ENCODE peak calls at places on chromosomes 12 and 14, in eight cellular contexts. C is CD4-positive, alpha-beta memory T cell; Q is pancreas; S is psoas muscle; U is cardiac muscle cell; P is body of pancreas; G is gastrocnemius medialis; I is testis. K is an unnamed sample.

GRCh38 chr14:103808403-103809001 is 38.9 kb downstream of the PPP1R13B start:
- DNase-seq in G (peak; percentile 61), I (peak; percentile 82), C (peak; percentile 56), Q (peak; percentile 87), P (peak; percentile 83), S (peak; percentile 82), U (peak; percentile 85), K (peak; percentile 81)

GRCh38 chr14:78683206-78683605 is 513.0 kb downstream of the NRXN3 start:
- DNase-seq in Q (no peak), S (no peak), G (no peak), P (no peak), U (no peak), C (no peak), I (no peak), K (no peak)

GRCh38 chr12:80707830-80708534 is 548 bp downstream of the MYF6 start:
- DNase-seq in U (no peak), I (no peak), S (peak; percentile 67), C (no peak), P (no peak), Q (no peak), G (peak; percentile 44), K (no peak)

GRCh38 chr14:35531960-35532747 is 1.8 kb upstream of the INSM2 start:
- DNase-seq in C (no peak), G (no peak), U (no peak), Q (no peak), S (no peak), P (no peak), I (no peak), K (no peak)

GRCh38 chr14:64998455-64998931 is 11.8 kb downstream of the FNTB start:
- DNase-seq in S (no peak), P (no peak), I (no peak), G (no peak), C (no peak), Q (no peak), U (no peak), K (no peak)

GRCh38 chr14:99271288-99271941 is 582 bp downstream of the BCL11B start:
- DNase-seq in Q (no peak), G (no peak), I (no peak), C (no peak), S (no peak), P (no peak), U (no peak), K (no peak)

GRCh38 chr12:51863921-51864700 is 15.6 kb upstream of the FIGNL2 start:
- DNase-seq in C (no peak), U (peak; percentile 86), I (peak; percentile 43), G (no peak), P (no peak), S (peak; percentile 61), Q (no peak), K (peak; percentile 65)

GRCh38 chr12:84960918-84961317 is 48.3 kb upstream of the SLC6A15 start:
- DNase-seq in G (no peak), I (no peak), U (no peak), P (no peak), C (no peak), Q (no peak), S (no peak), K (no peak)

GRCh38 chr14:65821224-65821753 is 408.8 kb downstream of the FUT8 start:
- DNase-seq in S (no peak), C (no peak), U (no peak), G (no peak), I (no peak), Q (no peak), P (no peak), K (no peak)

GRCh38 chr14:51006781-51007211 is 62.5 kb upstream of the PYGL start:
- DNase-seq in C (no peak), S (peak; percentile 89), Q (no peak), P (peak; percentile 11), G (peak; percentile 92), U (no peak), I (no peak), K (no peak)

GRCh38 chr14:29370024-29370423 is 557.6 kb downstream of the PRKD1 start:
- DNase-seq in S (no peak), P (no peak), C (no peak), G (no peak), I (no peak), Q (no peak), U (no peak), K (no peak)

GRCh38 chr14:55221186-55221585 is 29.8 kb upstream of the DLGAP5 start:
- DNase-seq in C (no peak), Q (no peak), P (no peak), G (no peak), I (no peak), S (no peak), U (no peak), K (no peak)

GRCh38 chr14:24513009-24513408 is 4.9 kb upstream of the CMA1 start:
- DNase-seq in I (no peak), P (no peak), C (no peak), S (no peak), U (no peak), Q (no peak), G (no peak), K (no peak)

GRCh38 chr14:35879654-35880249 is 53.6 kb downstream of the BRMS1L start:
- DNase-seq in S (no peak), P (no peak), C (peak; percentile 6), U (peak; percentile 3), Q (no peak), I (no peak), G (no peak), K (no peak)

GRCh38 chr12:127819066-127819465 is 447.9 kb upstream of the TMEM132C start:
- DNase-seq in S (no peak), G (no peak), C (no peak), Q (no peak), P (no peak), I (no peak), U (no peak), K (no peak)

GRCh38 chr14:102746568-102747438 is 30.4 kb upstream of the TRAF3 start:
- DNase-seq in S (no peak), P (no peak), I (no peak), C (no peak), U (no peak), Q (no peak), G (no peak), K (no peak)

GRCh38 chr12:112347521-112347920 is 34.7 kb downstream of the HECTD4 start:
- DNase-seq in S (no peak), C (no peak), U (peak; percentile 42), G (no peak), Q (no peak), I (no peak), P (no peak), K (no peak)

DNA sequence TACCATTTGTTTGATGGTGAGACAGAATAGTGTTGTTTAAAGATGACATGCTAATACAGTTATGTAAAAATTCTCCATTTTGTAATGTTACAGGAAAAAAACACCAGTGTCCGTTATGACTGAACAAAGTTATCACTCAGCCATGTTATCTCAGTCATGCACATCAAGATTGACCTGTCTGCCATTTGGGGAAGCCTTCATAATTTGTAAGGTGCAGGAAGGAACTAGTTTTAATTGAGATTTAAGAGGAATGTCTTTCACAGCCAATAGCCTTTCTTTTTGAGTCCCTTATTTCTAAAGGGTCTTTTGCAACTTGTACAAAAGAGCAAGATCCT is 432.2 kb downstream of the RAD51B start:
- DNase-seq in S (no peak), P (no peak), I (no peak), C (no peak), U (no peak), Q (no peak), G (no peak), K (no peak)
- H3K4me1 ChIP-seq in S (peaks cover 45% of the 10 kb centered on the region), P (peaks cover 49% of the 10 kb centered on the region), I (peaks cover 40% of the 10 kb centered on the region), C (peaks cover 48% of the 10 kb centered on the region), U (peaks cover 75% of the 10 kb centered on the region), Q (peaks cover 54% of the 10 kb centered on the region), G (peaks cover 33% of the 10 kb centered on the region), K (peaks cover 39% of the 10 kb centered on the region)

DNA sequence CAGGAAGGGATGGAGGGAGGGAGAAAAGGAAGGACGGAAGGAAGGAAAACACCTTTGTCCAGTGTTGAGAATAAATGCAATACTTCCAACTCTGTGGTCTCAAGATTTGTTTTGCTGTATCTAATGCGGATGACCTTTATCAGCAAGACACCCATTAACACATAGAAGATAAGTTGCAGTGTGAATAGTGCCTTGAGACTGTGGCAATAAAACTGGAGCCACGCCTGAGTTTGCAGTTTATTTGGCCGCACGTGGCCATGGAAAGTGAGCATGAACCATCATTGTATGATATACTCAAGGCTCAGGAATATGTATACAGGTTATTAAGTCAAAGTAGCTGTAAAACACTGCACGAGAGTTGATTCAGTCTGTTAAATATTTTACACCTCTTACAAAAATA is 113.6 kb upstream of the EEA1 start:
- DNase-seq in Q (no peak), G (no peak), C (no peak), U (no peak), I (no peak), P (no peak), S (no peak), K (no peak)
- H3K27ac ChIP-seq in Q (no peak overlapping the region), G (no peak overlapping the region), C (no peak overlapping the region), U (no peak overlapping the region), I (no peak overlapping the region), P (no peak overlapping the region), S (no peak overlapping the region), K (no peak overlapping the region)

GRCh38 chr12:39616251-39616650 is 3.4 kb downstream of the ABCD2 start:
- DNase-seq in G (no peak), P (no peak), S (no peak), U (no peak), I (no peak), C (no peak), Q (no peak), K (no peak)

GRCh38 chr12:39618701-39619100 is 902 bp downstream of the ABCD2 start:
- DNase-seq in S (no peak), I (no peak), C (no peak), G (no peak), P (no peak), Q (no peak), U (no peak), K (no peak)

GRCh38 chr12:39616666-39617065 is 2.9 kb downstream of the ABCD2 start:
- DNase-seq in I (no peak), C (no peak), Q (no peak), U (no peak), G (no peak), P (no peak), S (no peak), K (no peak)

GRCh38 chr12:39619316-39619659 is 315 bp downstream of the ABCD2 start:
- DNase-seq in G (no peak), S (no peak), P (no peak), C (no peak), I (no peak), U (no peak), Q (no peak), K (no peak)

GRCh38 chr12:39617887-39618286 is 1.7 kb downstream of the ABCD2 start:
- DNase-seq in C (no peak), Q (no peak), G (no peak), U (no peak), I (no peak), S (no peak), P (no peak), K (no peak)
- H3K4me1 ChIP-seq in C (peaks cover 47% of the 10 kb centered on the region), Q (no peaks in the 10 kb centered on the region), G (peaks cover 16% of the 10 kb centered on the region), U (peaks cover 4% of the 10 kb centered on the region), I (no peaks in the 10 kb centered on the region), S (peaks cover 5% of the 10 kb centered on the region), P (peaks cover 4% of the 10 kb centered on the region), K (peaks cover 8% of the 10 kb centered on the region)

DNA sequence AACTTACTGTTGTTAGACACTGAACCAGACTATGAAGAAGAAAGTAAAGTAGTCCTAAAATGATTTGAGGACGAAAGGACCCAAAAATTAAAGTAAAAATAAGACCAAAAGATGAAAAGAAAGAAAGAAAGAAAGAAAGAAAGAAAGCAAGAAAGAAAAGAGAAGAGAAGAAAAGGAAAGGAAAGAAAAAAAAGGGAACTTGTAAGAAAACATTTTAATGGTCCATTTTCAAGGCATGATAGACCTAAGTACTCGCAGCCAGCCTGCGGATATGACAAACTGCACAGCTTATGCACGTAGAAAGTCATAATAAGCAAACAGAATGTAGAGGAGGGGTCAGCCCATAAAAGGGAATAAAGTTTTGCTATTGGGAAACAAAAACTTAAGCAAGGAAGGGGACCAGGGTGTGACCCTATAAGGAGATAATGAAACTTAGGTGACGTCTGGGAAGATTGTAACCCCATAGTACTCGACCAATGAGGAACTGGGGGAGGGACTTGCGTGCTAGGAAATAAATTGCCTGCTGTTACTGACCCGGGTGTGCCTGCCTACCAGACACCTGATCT is 59.7 kb downstream of the APOBEC1 start:
- DNase-seq in S (no peak), C (no peak), U (no peak), Q (no peak), I (no peak), G (no peak), P (no peak), K (no peak)
- H3K27ac ChIP-seq in S (no peak overlapping the region), C (no peak overlapping the region), U (no peak overlapping the region), Q (no peak overlapping the region), I (no peak overlapping the region), G (no peak overlapping the region), P (no peak overlapping the region), K (no peak overlapping the region)